ENCODE peak calls at places on chromosomes 7 and 10, in seven cellular contexts. One of them, this sample, is unnamed.
A peak's percentile ranks its signal among the peaks of the same experiment; 100 is the strongest.

GRCh38 chr7:42932861-42933591 is 850 bp downstream of the MRPL32 start:
- DNase-seq in AG04450: no peak
- DNase-seq in fibroblast of lung: peak; percentile 41
- DNase-seq in breast epithelium: no peak
- DNase-seq in adrenal gland: peak; percentile 31
- DNase-seq in sigmoid colon: no peak
- DNase-seq in hepatocyte: peak; percentile 40
- DNase-seq in this sample: no peak

GRCh38 chr7:17027803-17028163 is 146.0 kb upstream of the AGR3 start:
- DNase-seq in AG04450: no peak
- DNase-seq in fibroblast of lung: no peak
- DNase-seq in breast epithelium: no peak
- DNase-seq in adrenal gland: no peak
- DNase-seq in sigmoid colon: no peak
- DNase-seq in hepatocyte: no peak
- DNase-seq in this sample: no peak

GRCh38 chr7:1372671-1373379 is 86.4 kb downstream of the MICALL2 start:
- DNase-seq in AG04450: no peak
- DNase-seq in fibroblast of lung: no peak
- DNase-seq in breast epithelium: no peak
- DNase-seq in adrenal gland: no peak
- DNase-seq in sigmoid colon: no peak
- DNase-seq in hepatocyte: no peak
- DNase-seq in this sample: no peak

GRCh38 chr7:149171894-149172533 is 23.3 kb upstream of the ZNF282 start:
- DNase-seq in AG04450: no peak
- DNase-seq in fibroblast of lung: no peak
- DNase-seq in breast epithelium: no peak
- DNase-seq in adrenal gland: no peak
- DNase-seq in sigmoid colon: no peak
- DNase-seq in hepatocyte: no peak
- DNase-seq in this sample: no peak

GRCh38 chr7:87541648-87542047 is 59.0 kb downstream of the ABCB1 start:
- DNase-seq in AG04450: no peak
- DNase-seq in fibroblast of lung: no peak
- DNase-seq in breast epithelium: no peak
- DNase-seq in adrenal gland: no peak
- DNase-seq in sigmoid colon: no peak
- DNase-seq in hepatocyte: no peak
- DNase-seq in this sample: no peak

GRCh38 chr10:117163061-117163953 is 25.2 kb upstream of the VAX1 start:
- DNase-seq in AG04450: no peak
- DNase-seq in fibroblast of lung: no peak
- DNase-seq in breast epithelium: no peak
- DNase-seq in adrenal gland: no peak
- DNase-seq in sigmoid colon: no peak
- DNase-seq in hepatocyte: peak; percentile 41
- DNase-seq in this sample: no peak

GRCh38 chr7:3082386-3082785 is 38.7 kb upstream of the CARD11 start:
- DNase-seq in AG04450: no peak
- DNase-seq in fibroblast of lung: no peak
- DNase-seq in breast epithelium: no peak
- DNase-seq in adrenal gland: no peak
- DNase-seq in sigmoid colon: no peak
- DNase-seq in hepatocyte: no peak
- DNase-seq in this sample: no peak

GRCh38 chr7:6423942-6424701 is 23.6 kb downstream of the DAGLB start:
- DNase-seq in AG04450: no peak
- DNase-seq in fibroblast of lung: no peak
- DNase-seq in breast epithelium: no peak
- DNase-seq in adrenal gland: no peak
- DNase-seq in sigmoid colon: no peak
- DNase-seq in hepatocyte: no peak
- DNase-seq in this sample: no peak

GRCh38 chr10:49280001-49280408 is 19.0 kb upstream of the C10orf71 start:
- DNase-seq in AG04450: no peak
- DNase-seq in fibroblast of lung: no peak
- DNase-seq in breast epithelium: no peak
- DNase-seq in adrenal gland: no peak
- DNase-seq in sigmoid colon: peak; percentile 59
- DNase-seq in hepatocyte: no peak
- DNase-seq in this sample: no peak

GRCh38 chr7:96826089-96826488 is 116.4 kb upstream of the SEM1 start:
- DNase-seq in AG04450: no peak
- DNase-seq in fibroblast of lung: no peak
- DNase-seq in breast epithelium: no peak
- DNase-seq in adrenal gland: peak; percentile 45
- DNase-seq in sigmoid colon: no peak
- DNase-seq in hepatocyte: no peak
- DNase-seq in this sample: no peak

GRCh38 chr10:123134915-123135414 is 805 bp upstream of the HMX3 start:
- DNase-seq in AG04450: no peak
- DNase-seq in fibroblast of lung: no peak
- DNase-seq in breast epithelium: no peak
- DNase-seq in adrenal gland: no peak
- DNase-seq in sigmoid colon: no peak
- DNase-seq in hepatocyte: no peak
- DNase-seq in this sample: no peak

GRCh38 chr7:264541-265191 is 25.3 kb upstream of the FOXL3 start:
- DNase-seq in AG04450: no peak
- DNase-seq in fibroblast of lung: no peak
- DNase-seq in breast epithelium: no peak
- DNase-seq in adrenal gland: no peak
- DNase-seq in sigmoid colon: no peak
- DNase-seq in hepatocyte: no peak
- DNase-seq in this sample: no peak
- H3K9me3 ChIP-seq in AG04450: peaks cover 89% of the 10 kb centered on the region
- H3K9me3 ChIP-seq in fibroblast of lung: peaks cover 4% of the 10 kb centered on the region
- H3K9me3 ChIP-seq in breast epithelium: peaks cover 14% of the 10 kb centered on the region
- H3K9me3 ChIP-seq in adrenal gland: no peaks in the 10 kb centered on the region
- H3K9me3 ChIP-seq in sigmoid colon: no peaks in the 10 kb centered on the region
- H3K9me3 ChIP-seq in hepatocyte: no peaks in the 10 kb centered on the region
- H3K9me3 ChIP-seq in this sample: no peaks in the 10 kb centered on the region

GRCh38 chr7:57202274-57202673 is 70.0 kb upstream of the ZNF479 start:
- DNase-seq in AG04450: no peak
- DNase-seq in fibroblast of lung: no peak
- DNase-seq in breast epithelium: peak; percentile 9
- DNase-seq in adrenal gland: no peak
- DNase-seq in sigmoid colon: no peak
- DNase-seq in hepatocyte: no peak
- DNase-seq in this sample: no peak

GRCh38 chr7:57203161-57203791 is 71.0 kb upstream of the ZNF479 start:
- DNase-seq in AG04450: no peak
- DNase-seq in fibroblast of lung: no peak
- DNase-seq in breast epithelium: peak; percentile 40
- DNase-seq in adrenal gland: no peak
- DNase-seq in sigmoid colon: no peak
- DNase-seq in hepatocyte: no peak
- DNase-seq in this sample: no peak

GRCh38 chr7:57204411-57204811 is 72.2 kb upstream of the ZNF479 start:
- DNase-seq in AG04450: no peak
- DNase-seq in fibroblast of lung: no peak
- DNase-seq in breast epithelium: peak; percentile 38
- DNase-seq in adrenal gland: no peak
- DNase-seq in sigmoid colon: no peak
- DNase-seq in hepatocyte: no peak
- DNase-seq in this sample: no peak

GRCh38 chr7:57207836-57208235 is 75.6 kb upstream of the ZNF479 start:
- DNase-seq in AG04450: no peak
- DNase-seq in fibroblast of lung: no peak
- DNase-seq in breast epithelium: peak; percentile 43
- DNase-seq in adrenal gland: no peak
- DNase-seq in sigmoid colon: no peak
- DNase-seq in hepatocyte: no peak
- DNase-seq in this sample: no peak

DNA sequence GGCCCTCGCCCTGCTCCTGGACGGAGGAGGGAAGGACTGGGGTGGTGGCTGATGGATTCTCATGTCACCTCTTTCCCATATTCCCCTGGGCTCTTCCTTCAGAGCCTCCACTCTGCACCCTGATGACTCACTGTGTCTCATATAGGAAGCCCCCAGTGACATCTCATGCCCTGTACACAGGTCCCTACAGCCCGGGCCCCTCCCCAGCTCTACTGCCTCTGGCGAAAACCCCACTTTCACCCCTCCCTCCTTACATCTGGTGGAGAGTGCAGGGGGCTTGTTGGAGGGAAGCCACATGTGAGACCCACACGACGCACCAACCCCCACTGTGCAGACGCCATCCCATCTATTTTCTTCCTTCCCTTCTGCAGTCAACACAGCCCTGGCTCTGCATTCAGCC is 72.8 kb upstream of the ZNF479 start:
- DNase-seq in AG04450: no peak
- DNase-seq in fibroblast of lung: no peak
- DNase-seq in breast epithelium: peak; percentile 20
- DNase-seq in adrenal gland: no peak
- DNase-seq in sigmoid colon: no peak
- DNase-seq in hepatocyte: no peak
- DNase-seq in this sample: no peak
- H3K9me3 ChIP-seq in AG04450: peaks cover 81% of the 10 kb centered on the region
- H3K9me3 ChIP-seq in fibroblast of lung: no peaks in the 10 kb centered on the region
- H3K9me3 ChIP-seq in breast epithelium: peaks cover 57% of the 10 kb centered on the region
- H3K9me3 ChIP-seq in adrenal gland: no peaks in the 10 kb centered on the region
- H3K9me3 ChIP-seq in sigmoid colon: peaks cover 37% of the 10 kb centered on the region
- H3K9me3 ChIP-seq in hepatocyte: no peaks in the 10 kb centered on the region
- H3K9me3 ChIP-seq in this sample: no peaks in the 10 kb centered on the region

GRCh38 chr7:102082693-102083385 is 203.8 kb upstream of the SH2B2 start:
- DNase-seq in AG04450: no peak
- DNase-seq in fibroblast of lung: peak; percentile 59
- DNase-seq in breast epithelium: no peak
- DNase-seq in adrenal gland: no peak
- DNase-seq in sigmoid colon: no peak
- DNase-seq in hepatocyte: no peak
- DNase-seq in this sample: no peak

GRCh38 chr7:102089175-102090098 is 197.2 kb upstream of the SH2B2 start:
- DNase-seq in AG04450: no peak
- DNase-seq in fibroblast of lung: no peak
- DNase-seq in breast epithelium: no peak
- DNase-seq in adrenal gland: peak; percentile 5
- DNase-seq in sigmoid colon: no peak
- DNase-seq in hepatocyte: no peak
- DNase-seq in this sample: no peak

GRCh38 chr7:102080371-102081243 is 206.1 kb upstream of the SH2B2 start:
- DNase-seq in AG04450: no peak
- DNase-seq in fibroblast of lung: no peak
- DNase-seq in breast epithelium: no peak
- DNase-seq in adrenal gland: no peak
- DNase-seq in sigmoid colon: no peak
- DNase-seq in hepatocyte: no peak
- DNase-seq in this sample: no peak

GRCh38 chr7:102081244-102081627 is 205.4 kb upstream of the SH2B2 start:
- DNase-seq in AG04450: no peak
- DNase-seq in fibroblast of lung: no peak
- DNase-seq in breast epithelium: no peak
- DNase-seq in adrenal gland: no peak
- DNase-seq in sigmoid colon: no peak
- DNase-seq in hepatocyte: no peak
- DNase-seq in this sample: no peak

GRCh38 chr7:102085223-102085772 is 201.4 kb upstream of the SH2B2 start:
- DNase-seq in AG04450: no peak
- DNase-seq in fibroblast of lung: no peak
- DNase-seq in breast epithelium: no peak
- DNase-seq in adrenal gland: no peak
- DNase-seq in sigmoid colon: no peak
- DNase-seq in hepatocyte: no peak
- DNase-seq in this sample: no peak
- H3K9me3 ChIP-seq in AG04450: peaks cover 23% of the 10 kb centered on the region
- H3K9me3 ChIP-seq in fibroblast of lung: no peaks in the 10 kb centered on the region
- H3K9me3 ChIP-seq in breast epithelium: no peaks in the 10 kb centered on the region
- H3K9me3 ChIP-seq in adrenal gland: no peaks in the 10 kb centered on the region
- H3K9me3 ChIP-seq in sigmoid colon: no peaks in the 10 kb centered on the region
- H3K9me3 ChIP-seq in hepatocyte: peaks cover 5% of the 10 kb centered on the region
- H3K9me3 ChIP-seq in this sample: peaks cover 2% of the 10 kb centered on the region

DNA sequence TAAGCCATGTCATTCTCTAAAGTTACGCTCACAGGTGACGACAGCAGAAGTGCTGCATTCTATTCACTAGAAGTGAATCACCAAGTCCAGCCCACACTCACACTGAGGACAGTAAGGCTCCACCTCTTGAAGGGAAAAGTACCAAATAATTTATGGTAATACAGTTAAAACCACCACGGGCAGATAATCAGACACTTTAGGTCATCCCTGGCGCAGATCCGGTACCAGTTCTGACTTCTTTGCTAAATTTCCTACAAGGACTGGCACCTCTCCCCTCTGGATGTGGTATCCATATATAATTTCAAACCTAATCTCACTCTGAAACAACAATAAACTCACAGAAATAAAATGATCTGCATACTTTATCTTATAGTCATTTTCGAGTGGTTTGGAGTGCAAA is 954.7 kb upstream of the GHITM start:
- DNase-seq in AG04450: no peak
- DNase-seq in fibroblast of lung: no peak
- DNase-seq in breast epithelium: no peak
- DNase-seq in adrenal gland: no peak
- DNase-seq in sigmoid colon: no peak
- DNase-seq in hepatocyte: no peak
- DNase-seq in this sample: no peak
- H3K9me3 ChIP-seq in AG04450: peaks cover 4% of the 10 kb centered on the region
- H3K9me3 ChIP-seq in fibroblast of lung: no peaks in the 10 kb centered on the region
- H3K9me3 ChIP-seq in breast epithelium: no peaks in the 10 kb centered on the region
- H3K9me3 ChIP-seq in adrenal gland: no peaks in the 10 kb centered on the region
- H3K9me3 ChIP-seq in sigmoid colon: no peaks in the 10 kb centered on the region
- H3K9me3 ChIP-seq in hepatocyte: no peaks in the 10 kb centered on the region
- H3K9me3 ChIP-seq in this sample: no peaks in the 10 kb centered on the region

DNA sequence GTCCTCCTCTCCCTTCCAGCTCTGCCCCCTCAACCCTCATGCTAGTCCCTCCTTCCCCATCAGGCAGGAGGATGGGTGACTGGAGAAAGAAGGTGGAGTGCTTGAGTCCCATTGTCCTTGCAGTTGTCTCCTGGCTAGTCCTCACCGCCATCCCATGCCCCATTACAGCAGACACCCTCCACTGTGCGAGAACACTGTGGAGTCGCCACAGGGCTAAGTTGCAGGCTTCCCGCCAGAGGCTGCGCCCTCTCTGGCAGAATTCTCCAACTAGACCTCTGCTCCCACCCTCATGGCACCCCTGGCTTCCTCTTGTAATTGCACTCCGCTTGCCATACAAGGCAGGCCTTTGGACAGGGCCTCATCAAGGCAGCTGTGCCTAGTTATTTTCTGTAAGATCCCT is 3.1 kb downstream of the GIMAP2 start:
- DNase-seq in AG04450: no peak
- DNase-seq in fibroblast of lung: no peak
- DNase-seq in breast epithelium: no peak
- DNase-seq in adrenal gland: no peak
- DNase-seq in sigmoid colon: no peak
- DNase-seq in hepatocyte: no peak
- DNase-seq in this sample: no peak
- H3K9me3 ChIP-seq in AG04450: peaks cover 22% of the 10 kb centered on the region
- H3K9me3 ChIP-seq in fibroblast of lung: no peaks in the 10 kb centered on the region
- H3K9me3 ChIP-seq in breast epithelium: no peaks in the 10 kb centered on the region
- H3K9me3 ChIP-seq in adrenal gland: no peaks in the 10 kb centered on the region
- H3K9me3 ChIP-seq in sigmoid colon: peaks cover 10% of the 10 kb centered on the region
- H3K9me3 ChIP-seq in hepatocyte: no peaks in the 10 kb centered on the region
- H3K9me3 ChIP-seq in this sample: peaks cover 19% of the 10 kb centered on the region

DNA sequence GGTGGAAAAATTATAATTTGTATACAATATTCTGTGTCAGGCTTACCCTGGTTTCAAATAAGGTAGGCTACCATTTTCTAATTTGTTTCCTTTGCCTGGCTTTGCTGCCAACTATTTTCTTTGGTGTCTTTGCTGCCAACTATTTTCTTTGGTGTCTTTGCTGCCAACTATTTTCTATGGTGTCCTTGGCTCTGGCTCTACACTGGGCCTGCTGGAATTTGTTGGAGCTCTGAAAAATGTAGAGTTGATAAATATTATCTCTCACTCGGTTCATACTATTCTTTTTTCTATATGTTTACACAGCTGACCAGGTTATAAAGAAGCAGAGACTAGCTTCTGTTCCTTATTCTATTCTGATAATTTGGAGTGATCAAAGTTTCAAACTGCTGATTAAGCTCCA is 768.0 kb upstream of the PHF14 start:
- DNase-seq in AG04450: no peak
- DNase-seq in fibroblast of lung: no peak
- DNase-seq in breast epithelium: no peak
- DNase-seq in adrenal gland: no peak
- DNase-seq in sigmoid colon: no peak
- DNase-seq in hepatocyte: no peak
- DNase-seq in this sample: no peak
- H3K9me3 ChIP-seq in AG04450: peaks cover 14% of the 10 kb centered on the region
- H3K9me3 ChIP-seq in fibroblast of lung: no peaks in the 10 kb centered on the region
- H3K9me3 ChIP-seq in breast epithelium: no peaks in the 10 kb centered on the region
- H3K9me3 ChIP-seq in adrenal gland: no peaks in the 10 kb centered on the region
- H3K9me3 ChIP-seq in sigmoid colon: no peaks in the 10 kb centered on the region
- H3K9me3 ChIP-seq in hepatocyte: no peaks in the 10 kb centered on the region
- H3K9me3 ChIP-seq in this sample: no peaks in the 10 kb centered on the region

This sample was measured in T-helper 17 cell.